ENCODE peak calls at places on chromosomes 7 and 10, in nine cellular contexts. K is neural progenitor cell; F is activated gamma-delta T cell treated with anti-CD3 and anti-CD28 coated beads, Interleukin-2, amount 50 U/mL, for 16 hours; O is T-cell; T is CD4-positive, alpha-beta T cell; A is stimulated activated CD4-positive, alpha-beta T cell treated with anti-CD3 and anti-CD28 coated beads, Interleukin-1b, Interleukin-23, amount 100 ng/mL, for 24 hours; S is astrocyte of the spinal cord; Q is fibroblast of pulmonary artery; R is pons. X is an unnamed sample.

GRCh38 chr7:64313740-64314491 is at the start of gene ZNF736:
- DNase-seq in K (no peak), F (peak), O (peak), T (peak), A (peak), S (peak), Q (peak), R (peak), X (peak)

GRCh38 chr10:125629758-125630376 is 53.1 kb downstream of the TEX36 start:
- DNase-seq in K (peak), F (no peak), O (no peak), T (no peak), A (no peak), S (peak), Q (peak), R (peak), X (peak)

GRCh38 chr7:116544488-116544887 is 19.7 kb downstream of the CAV1 start:
- DNase-seq in K (no peak), F (no peak), O (no peak), T (no peak), A (no peak), S (no peak), Q (no peak), R (no peak), X (no peak)

GRCh38 chr7:40194743-40195142 is 59.9 kb downstream of the SUGCT start:
- DNase-seq in K (no peak), F (no peak), O (no peak), T (no peak), A (no peak), S (peak), Q (peak), R (no peak), X (no peak)

GRCh38 chr10:80090120-80090519 is 11.7 kb downstream of the TMEM254 start:
- DNase-seq in K (no peak), F (no peak), O (no peak), T (no peak), A (no peak), S (no peak), Q (no peak), R (no peak), X (no peak)

GRCh38 chr7:142556745-142557144 is 192.5 kb upstream of the PRSS1 start:
- DNase-seq in K (no peak), F (no peak), O (no peak), T (no peak), A (no peak), S (peak), Q (peak), R (no peak), X (no peak)

GRCh38 chr10:124053971-124054370 is 39.4 kb downstream of the CHST15 start:
- DNase-seq in K (no peak), F (no peak), O (no peak), T (no peak), A (no peak), S (no peak), Q (peak), R (no peak), X (no peak)

GRCh38 chr7:94149776-94150545 is 145.8 kb upstream of the BET1 start:
- DNase-seq in K (no peak), F (no peak), O (no peak), T (no peak), A (no peak), S (no peak), Q (peak), R (no peak), X (no peak)

GRCh38 chr10:9957352-9957751 is 1060.3 kb upstream of the CELF2 start:
- DNase-seq in K (no peak), F (no peak), O (no peak), T (no peak), A (no peak), S (no peak), Q (peak), R (no peak), X (no peak)

X was measured in midbrain.